ENCODE peak calls at places on chromosome 21, in nine cellular contexts. M is progenitor cell of endocrine pancreas, Y is NB4, P is stomach, V is PC-3, O is GM20000, Q is IMR-90, C is spleen, I is fibroblast of villous mesenchyme. G is an unnamed sample.

GRCh38 chr21:17612023-17612564 is 607 bp downstream of the BTG3 start:
- DNase-seq in M (peak; percentile 10), Y (peak; percentile 15), P (peak; percentile 48), V (no peak), O (peak; percentile 46), Q (peak; percentile 59), C (peak; percentile 87), I (peak; percentile 47), G (peak; percentile 62)

GRCh38 chr21:32314806-32315205 is 16.2 kb downstream of the MRAP start:
- DNase-seq in M (no peak), Y (no peak), P (no peak), V (no peak), O (no peak), Q (no peak), C (no peak), I (no peak), G (no peak)

GRCh38 chr21:37184784-37185593 is 82.1 kb downstream of the VPS26C start:
- DNase-seq in M (no peak), Y (no peak), P (no peak), V (no peak), O (no peak), Q (no peak), C (no peak), I (no peak), G (no peak)

GRCh38 chr21:35491114-35491513 is 442.0 kb upstream of the RUNX1 start:
- DNase-seq in M (peak; percentile 12), Y (peak; percentile 32), P (no peak), V (no peak), O (no peak), Q (peak; percentile 10), C (no peak), I (no peak), G (no peak)

GRCh38 chr21:33539612-33540011 is 2.3 kb downstream of the GART start:
- DNase-seq in M (no peak), Y (no peak), P (no peak), V (no peak), O (no peak), Q (peak; percentile 67), C (no peak), I (no peak), G (no peak)

GRCh38 chr21:25283720-25284119 is 323.6 kb downstream of the MRPL39 start:
- DNase-seq in M (no peak), Y (peak; percentile 30), P (no peak), V (peak; percentile 62), O (peak; percentile 24), Q (peak; percentile 56), C (no peak), I (peak; percentile 28), G (no peak)

GRCh38 chr21:44988607-44989537 is 49.0 kb downstream of the SLX9 start:
- DNase-seq in M (no peak), Y (no peak), P (no peak), V (no peak), O (no peak), Q (no peak), C (peak; percentile 63), I (no peak), G (no peak)

GRCh38 chr21:35511298-35512162 is 462.4 kb upstream of the RUNX1 start:
- DNase-seq in M (no peak), Y (peak; percentile 56), P (no peak), V (peak; percentile 89), O (no peak), Q (peak; percentile 25), C (no peak), I (peak; percentile 68), G (no peak)

GRCh38 chr21:44931501-44932365 is 8.1 kb upstream of the SLX9 start:
- DNase-seq in M (no peak), Y (no peak), P (no peak), V (peak; percentile 49), O (peak; percentile 67), Q (no peak), C (peak; percentile 88), I (no peak), G (no peak)

GRCh38 chr21:40830836-40831235 is 16.1 kb downstream of the DSCAM start:
- DNase-seq in M (no peak), Y (no peak), P (no peak), V (no peak), O (no peak), Q (no peak), C (no peak), I (no peak), G (no peak)

GRCh38 chr21:23131177-23131576 is 2133.0 kb downstream of the NCAM2 start:
- DNase-seq in M (no peak), Y (peak; percentile 1), P (no peak), V (peak; percentile 45), O (no peak), Q (no peak), C (no peak), I (no peak), G (no peak)

GRCh38 chr21:37862536-37862935 is 53.7 kb downstream of the KCNJ6 start:
- DNase-seq in M (no peak), Y (peak; percentile 15), P (no peak), V (peak; percentile 39), O (peak; percentile 49), Q (peak; percentile 66), C (no peak), I (peak; percentile 76), G (no peak)

GRCh38 chr21:16488042-16488441 is 758.3 kb downstream of the USP25 start:
- DNase-seq in M (no peak), Y (no peak), P (no peak), V (no peak), O (no peak), Q (no peak), C (no peak), I (no peak), G (no peak)

GRCh38 chr21:17488620-17489019 is 24.2 kb upstream of the CXADR start:
- DNase-seq in M (no peak), Y (no peak), P (no peak), V (no peak), O (peak; percentile 17), Q (no peak), C (no peak), I (no peak), G (no peak)

GRCh38 chr21:33403786-33404571 is 766 bp downstream of the IFNGR2 start:
- DNase-seq in M (peak; percentile 38), Y (peak; percentile 68), P (peak; percentile 62), V (peak; percentile 41), O (peak; percentile 65), Q (peak; percentile 49), C (peak; percentile 90), I (peak; percentile 61), G (peak; percentile 79)

GRCh38 chr21:15638856-15639549 is 90.8 kb upstream of the USP25 start:
- DNase-seq in M (no peak), Y (no peak), P (peak; percentile 92), V (peak; percentile 74), O (no peak), Q (no peak), C (no peak), I (peak; percentile 9), G (no peak)

GRCh38 chr21:35911412-35912191 is 148.7 kb downstream of the SETD4 start:
- DNase-seq in M (no peak), Y (no peak), P (no peak), V (peak; percentile 44), O (no peak), Q (no peak), C (no peak), I (no peak), G (no peak)

GRCh38 chr21:24369751-24370150 is 1237.5 kb downstream of the MRPL39 start:
- DNase-seq in M (no peak), Y (no peak), P (no peak), V (no peak), O (no peak), Q (peak; percentile 2), C (no peak), I (no peak), G (no peak)

GRCh38 chr21:35831230-35831629 is 229.1 kb downstream of the SETD4 start:
- DNase-seq in M (no peak), Y (no peak), P (no peak), V (no peak), O (no peak), Q (no peak), C (no peak), I (no peak), G (no peak)

GRCh38 chr21:28893687-28894086 is 99.0 kb downstream of the LTN1 start:
- DNase-seq in M (no peak), Y (no peak), P (no peak), V (no peak), O (no peak), Q (no peak), C (no peak), I (no peak), G (no peak)
- TF ChIP-seq CTCF in M (no peak), Y (no peak), P (no peak), V (no peak), O (no peak), Q (no peak), C (no peak), I (no peak), G (no peak)

GRCh38 chr21:43758132-43758619 is 17.9 kb downstream of the CSTB start:
- DNase-seq in M (no peak), Y (no peak), P (no peak), V (no peak), O (no peak), Q (peak; percentile 70), C (peak; percentile 72), I (peak; percentile 86), G (no peak)
- TF ChIP-seq CTCF in M (no peak), Y (no peak), P (no peak), V (no peak), O (no peak), Q (no peak), C (no peak), I (no peak), G (no peak)

GRCh38 chr21:14210738-14211137 is at the start of gene LIPI:
- DNase-seq in M (no peak), Y (no peak), P (no peak), V (no peak), O (no peak), Q (no peak), C (no peak), I (no peak), G (no peak)

GRCh38 chr21:14213164-14213563 is 2.4 kb upstream of the LIPI start:
- DNase-seq in M (no peak), Y (no peak), P (no peak), V (no peak), O (no peak), Q (no peak), C (no peak), I (no peak), G (no peak)

DNA sequence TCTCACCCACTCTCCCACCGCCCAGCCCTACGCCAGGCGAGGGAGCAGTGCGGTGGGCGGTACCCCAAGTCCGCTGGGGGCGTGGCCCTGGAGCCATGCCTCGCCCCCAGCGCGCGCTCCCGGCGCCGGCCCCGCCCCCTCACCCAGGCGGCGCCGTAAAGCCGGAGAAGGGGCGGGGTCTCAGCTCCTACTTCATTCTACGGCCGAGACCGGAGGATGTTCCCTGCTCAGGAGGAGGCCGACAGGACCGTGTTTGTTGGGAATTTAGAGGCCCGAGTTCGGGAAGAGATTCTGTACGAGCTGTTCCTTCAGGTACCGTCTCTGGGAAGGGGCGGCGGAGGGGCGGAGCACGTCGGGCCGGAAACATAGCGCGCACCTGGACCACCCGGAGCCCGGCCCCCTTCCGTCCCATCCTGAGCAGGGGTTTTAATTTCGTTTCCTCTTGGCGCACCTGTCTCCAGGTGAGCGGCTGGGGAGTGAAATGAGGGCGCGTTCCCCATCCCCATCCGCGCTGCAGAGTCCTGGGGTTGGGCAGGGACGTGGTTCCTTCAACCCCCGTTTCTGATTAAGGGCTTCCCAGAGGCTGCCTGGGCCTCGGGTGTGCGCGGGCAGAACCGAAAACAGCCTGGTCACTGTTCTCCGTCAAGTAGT is at the start of gene RBM11:
- DNase-seq in M (peak; percentile 72), Y (peak; percentile 12), P (peak; percentile 81), V (peak; percentile 68), O (peak; percentile 78), Q (peak; percentile 7), C (peak; percentile 92), I (peak; percentile 8), G (peak; percentile 82)
- TF ChIP-seq CTCF in M (no peak), Y (no peak), P (no peak), V (no peak), O (no peak), Q (no peak), C (no peak), I (no peak), G (no peak)

GRCh38 chr21:42010507-42011493 is 640 bp upstream of the ZBTB21 start:
- DNase-seq in M (peak; percentile 31), Y (peak; percentile 55), P (no peak), V (peak; percentile 38), O (peak; percentile 44), Q (no peak), C (peak; percentile 95), I (peak; percentile 25), G (peak; percentile 41)
- TF ChIP-seq CTCF in M (peak; percentile 19), Y (no peak), P (no peak), V (peak; percentile 8), O (no peak), Q (peak; percentile 29), C (no peak), I (peak; percentile 8), G (peak; percentile 33)